ENCODE peak calls at places on chromosomes 7 and 10, in eight cellular contexts. D is AG09309, C is IMR-90, X is GM13976, W is body of pancreas, A is mesothelial cell of epicardium, O is WERI-Rb-1, V is Calu3. S is an unnamed sample.

GRCh38 chr7:40755438-40755837 is 620.6 kb downstream of the SUGCT start:
- DNase-seq in D (no peak), C (peak; percentile 23), O (no peak), W (no peak), X (no peak), A (no peak), V (no peak), S (no peak)

GRCh38 chr7:44305564-44306507 is 19.6 kb downstream of the CAMK2B start:
- DNase-seq in W (no peak), O (no peak), C (no peak), V (no peak), A (peak; percentile 34), D (no peak), X (peak; percentile 44), S (no peak)

GRCh38 chr7:32513205-32513604 is 17.9 kb downstream of the AVL9 start:
- DNase-seq in D (no peak), W (no peak), O (no peak), A (no peak), V (no peak), C (no peak), X (no peak), S (no peak)

GRCh38 chr7:90709501-90710465 is 113.7 kb downstream of the CDK14 start:
- DNase-seq in A (no peak), O (no peak), C (peak; percentile 78), X (no peak), D (no peak), V (no peak), W (peak; percentile 27), S (no peak)

GRCh38 chr10:105328441-105328840 is 687.4 kb downstream of the SORCS3 start:
- DNase-seq in O (no peak), W (no peak), D (no peak), C (no peak), A (no peak), V (no peak), X (no peak), S (no peak)

GRCh38 chr10:29191674-29192073 is 97.2 kb upstream of the LYZL1 start:
- DNase-seq in V (no peak), A (no peak), O (no peak), W (no peak), C (peak; percentile 28), X (no peak), D (peak; percentile 10), S (no peak)

GRCh38 chr7:3955751-3956696 is 655.0 kb downstream of the SDK1 start:
- DNase-seq in A (no peak), O (no peak), X (no peak), V (no peak), W (no peak), C (peak; percentile 65), D (no peak), S (no peak)

GRCh38 chr7:94239661-94240234 is 154.9 kb upstream of the COL1A2 start:
- DNase-seq in V (no peak), A (no peak), C (no peak), X (no peak), D (no peak), W (no peak), O (no peak), S (no peak)

GRCh38 chr10:21693418-21693817 is 159.4 kb downstream of the MLLT10 start:
- DNase-seq in O (no peak), X (no peak), D (no peak), C (no peak), A (no peak), V (no peak), W (no peak), S (no peak)

GRCh38 chr7:149544028-149544427 is 46.4 kb upstream of the ZNF746 start:
- DNase-seq in D (no peak), V (no peak), W (no peak), A (no peak), X (no peak), C (no peak), O (no peak), S (no peak)

GRCh38 chr10:132756591-132756990 is 29.4 kb downstream of the NKX6-2 start:
- DNase-seq in V (no peak), W (no peak), D (no peak), A (no peak), C (no peak), X (no peak), O (no peak), S (no peak)

GRCh38 chr7:50856231-50856630 is 73.5 kb upstream of the GRB10 start:
- DNase-seq in W (no peak), X (no peak), V (no peak), A (peak; percentile 35), O (no peak), D (no peak), C (no peak), S (no peak)

GRCh38 chr7:73799282-73800141 is 29.4 kb upstream of the CLDN3 start:
- DNase-seq in A (no peak), D (no peak), O (no peak), C (no peak), X (no peak), V (no peak), W (no peak), S (no peak)

GRCh38 chr7:77917500-77918262 is 119.1 kb downstream of the PHTF2 start:
- DNase-seq in A (no peak), W (peak; percentile 68), V (no peak), X (no peak), C (peak; percentile 14), O (no peak), D (no peak), S (no peak)

GRCh38 chr10:102904337-102904736 is 13.8 kb upstream of the CNNM2 start:
- DNase-seq in A (no peak), X (no peak), V (no peak), C (no peak), W (no peak), O (no peak), D (no peak), S (no peak)

GRCh38 chr7:35185908-35186731 is 67.8 kb downstream of the TBX20 start:
- DNase-seq in C (peak; percentile 8), X (peak; percentile 1), D (no peak), A (peak; percentile 58), V (peak; percentile 68), O (peak; percentile 78), W (peak; percentile 32), S (peak; percentile 26)

GRCh38 chr10:112446855-112447691 is at the start of the genes VTI1A and ZDHHC6:
- DNase-seq in D (peak; percentile 46), O (peak; percentile 87), V (peak; percentile 73), X (peak; percentile 88), C (peak; percentile 84), W (peak; percentile 79), A (peak; percentile 81), S (peak; percentile 70)

GRCh38 chr10:112441520-112441919 is 5.2 kb downstream of the ZDHHC6 start:
- DNase-seq in D (no peak), A (no peak), X (no peak), W (no peak), V (no peak), O (no peak), C (no peak), S (no peak)

GRCh38 chr10:112446055-112446854 is 459 bp downstream of the ZDHHC6 start:
- DNase-seq in A (no peak), D (no peak), C (peak; percentile 23), V (no peak), W (no peak), X (no peak), O (no peak), S (no peak)

GRCh38 chr10:112442063-112442462 is 4.7 kb downstream of the ZDHHC6 start:
- DNase-seq in W (no peak), D (no peak), V (no peak), O (no peak), X (no peak), A (no peak), C (no peak), S (no peak)
- TF ChIP-seq CTCF in W (no peak), D (no peak), V (no peak), O (no peak), X (no peak), A (no peak), C (no peak), S (no peak)

GRCh38 chr10:126387041-126387908 is 1.0 kb downstream of the ADAM12 start:
- DNase-seq in X (peak; percentile 27), O (peak; percentile 69), W (peak; percentile 61), V (peak; percentile 31), C (peak; percentile 72), A (peak; percentile 88), D (peak; percentile 50), S (peak; percentile 55)
- TF ChIP-seq CTCF in X (no peak), O (peak; percentile 60), W (peak; percentile 77), V (no peak), C (peak; percentile 93), A (peak; percentile 83), D (peak; percentile 87), S (peak; percentile 93)

GRCh38 chr7:155011081-155011480 is 8.2 kb upstream of the PAXIP1 start:
- DNase-seq in D (no peak), X (no peak), C (no peak), A (no peak), O (no peak), W (no peak), V (no peak), S (no peak)

GRCh38 chr7:155002411-155003214 is at the start of gene PAXIP1:
- DNase-seq in C (peak; percentile 20), D (no peak), X (peak; percentile 88), V (peak; percentile 73), O (peak; percentile 64), A (peak; percentile 48), W (peak; percentile 43), S (peak; percentile 63)

GRCh38 chr7:155009570-155010157 is 6.7 kb upstream of the PAXIP1 start:
- DNase-seq in D (no peak), A (no peak), C (no peak), O (peak; percentile 51), W (no peak), X (no peak), V (peak; percentile 44), S (no peak)

GRCh38 chr7:155003215-155003999 is 483 bp upstream of the PAXIP1 start:
- DNase-seq in C (peak; percentile 71), W (peak; percentile 84), V (peak; percentile 83), O (peak; percentile 73), A (peak; percentile 86), X (peak; percentile 97), D (peak; percentile 13), S (peak; percentile 80)

DNA sequence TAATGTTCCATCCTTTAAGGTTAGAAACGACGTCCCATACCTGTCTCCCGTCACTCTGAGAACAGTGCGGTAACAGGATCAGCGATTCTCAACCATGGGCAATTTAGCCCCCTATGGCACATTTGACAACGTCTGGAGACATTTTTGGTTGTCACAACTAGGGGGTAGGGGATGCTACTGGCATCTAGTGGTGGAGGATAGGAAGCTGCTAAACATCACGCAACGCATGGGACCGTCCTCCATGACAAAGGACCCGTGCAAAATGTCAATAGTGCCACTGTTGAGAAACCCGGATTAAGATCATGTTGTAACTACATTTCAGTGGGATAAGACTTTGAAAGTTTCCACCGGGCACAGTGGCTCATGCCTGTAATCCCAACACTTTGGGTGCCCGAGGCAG is 5.0 kb upstream of the PAXIP1 start:
- DNase-seq in W (no peak), A (no peak), V (no peak), C (no peak), O (peak; percentile 38), D (no peak), X (no peak), S (no peak)
- TF ChIP-seq CTCF in W (no peak), A (no peak), V (no peak), C (peak; percentile 20), O (peak; percentile 69), D (no peak), X (no peak), S (peak; percentile 26)

GRCh38 chr7:37832194-37832593 is 16.2 kb upstream of the NME8 start:
- DNase-seq in A (peak; percentile 48), C (no peak), X (peak; percentile 26), O (no peak), V (peak; percentile 37), D (no peak), W (peak; percentile 48), S (no peak)
- TF ChIP-seq CTCF in A (no peak), C (no peak), X (peak; percentile 72), O (no peak), V (no peak), D (no peak), W (no peak), S (no peak)